ENCODE peak calls at places on chromosomes 13 and 19, in seven cellular contexts. I is ovary; M is endodermal cell; V is coronary artery; X is IMR-90; B is heart left ventricle; L is CD8-positive, alpha-beta T cell. T is an unnamed sample.

GRCh38 chr19:15025237-15025636 is 24.0 kb upstream of the CASP14 start:
- DNase-seq in I (no peak), M (peak), V (no peak), X (no peak), B (no peak), L (no peak), T (no peak)

GRCh38 chr19:48183356-48183755 is 12.9 kb downstream of the ZSWIM9 start:
- DNase-seq in I (no peak), M (no peak), V (no peak), X (no peak), B (peak), L (no peak), T (no peak)

GRCh38 chr13:30364876-30365275 is 57.4 kb upstream of the UBE2L5 start:
- DNase-seq in I (no peak), M (no peak), V (no peak), X (peak), B (no peak), L (no peak), T (no peak)

GRCh38 chr19:29217591-29217990 is 4.6 kb upstream of the UQCRFS1 start:
- DNase-seq in I (no peak), M (no peak), V (no peak), X (no peak), B (no peak), L (no peak), T (no peak)

GRCh38 chr19:33464733-33465115 is 56.9 kb downstream of the PEPD start:
- DNase-seq in I (no peak), M (no peak), V (no peak), X (no peak), B (no peak), L (no peak), T (no peak)

GRCh38 chr13:34411881-34412280 is 530.2 kb upstream of the NBEA start:
- DNase-seq in I (no peak), M (no peak), V (no peak), X (no peak), B (no peak), L (no peak), T (no peak)

GRCh38 chr13:102948006-102948405 is 102.2 kb downstream of the ERCC5 start:
- DNase-seq in I (no peak), M (no peak), V (no peak), X (no peak), B (no peak), L (no peak), T (no peak)

GRCh38 chr19:41928221-41928683 is at the start of gene ERFL:
- DNase-seq in I (no peak), M (peak), V (no peak), X (no peak), B (no peak), L (no peak), T (no peak)

GRCh38 chr13:35723820-35724219 is 247.3 kb upstream of the MAB21L1 start:
- DNase-seq in I (peak), M (peak), V (no peak), X (peak), B (no peak), L (no peak), T (no peak)

GRCh38 chr19:3653865-3654513 is 27.4 kb upstream of the CACTIN start:
- DNase-seq in I (no peak), M (peak), V (no peak), X (no peak), B (no peak), L (peak), T (no peak)

GRCh38 chr13:101291216-101291615 is 125.1 kb downstream of the NALCN start:
- DNase-seq in I (no peak), M (no peak), V (no peak), X (peak), B (no peak), L (no peak), T (no peak)

GRCh38 chr13:50124536-50125305 is 109.5 kb downstream of the KCNRG start:
- DNase-seq in I (peak), M (peak), V (peak), X (peak), B (peak), L (peak), T (peak)

GRCh38 chr13:99063952-99064351 is 86.1 kb upstream of the DOCK9 start:
- DNase-seq in I (no peak), M (no peak), V (no peak), X (peak), B (no peak), L (no peak), T (no peak)

GRCh38 chr19:52138614-52139290 is 986 bp downstream of the ZNF616 start:
- DNase-seq in I (no peak), M (peak), V (no peak), X (peak), B (no peak), L (no peak), T (no peak)

GRCh38 chr19:47058621-47059020 is 10.2 kb upstream of the TMEM160 start:
- DNase-seq in I (no peak), M (peak), V (no peak), X (no peak), B (no peak), L (no peak), T (no peak)

GRCh38 chr19:17873661-17874422 is 2.1 kb downstream of the SLC5A5 start:
- DNase-seq in I (no peak), M (peak), V (no peak), X (no peak), B (no peak), L (peak), T (peak)

GRCh38 chr19:40936755-40937154 is 54.3 kb upstream of the CYP2B6 start:
- DNase-seq in I (no peak), M (no peak), V (no peak), X (no peak), B (no peak), L (no peak), T (no peak)

GRCh38 chr19:56333506-56333905 is 18.9 kb upstream of the ZSCAN5A start:
- DNase-seq in I (no peak), M (peak), V (no peak), X (peak), B (no peak), L (peak), T (peak)

GRCh38 chr13:32647926-32648325 is 61.7 kb downstream of the PDS5B start:
- DNase-seq in I (no peak), M (peak), V (no peak), X (no peak), B (no peak), L (no peak), T (no peak)

GRCh38 chr13:84867246-84867645 is 932.0 kb downstream of the SLITRK6 start:
- DNase-seq in I (no peak), M (no peak), V (no peak), X (no peak), B (no peak), L (no peak), T (no peak)

GRCh38 chr19:32022044-32022945 is 323.1 kb upstream of the ZNF507 start:
- DNase-seq in I (no peak), M (no peak), V (no peak), X (no peak), B (no peak), L (no peak), T (no peak)

GRCh38 chr13:112818040-112818697 is 128.3 kb downstream of the ATP11A start:
- DNase-seq in I (no peak), M (no peak), V (no peak), X (no peak), B (no peak), L (no peak), T (no peak)

GRCh38 chr19:54014920-54015560 is 23.6 kb downstream of the CACNG6 start:
- DNase-seq in I (no peak), M (no peak), V (no peak), X (no peak), B (no peak), L (no peak), T (no peak)

GRCh38 chr19:29478578-29479565 is 46.9 kb upstream of the VSTM2B start:
- DNase-seq in I (no peak), M (peak), V (no peak), X (no peak), B (no peak), L (no peak), T (no peak)

GRCh38 chr13:35814573-35814972 is 316.6 kb downstream of the DCLK1 start:
- DNase-seq in I (no peak), M (no peak), V (no peak), X (no peak), B (no peak), L (no peak), T (no peak)

GRCh38 chr13:24032674-24033073 is 127.8 kb upstream of the SPATA13 start:
- DNase-seq in I (no peak), M (no peak), V (no peak), X (peak), B (no peak), L (no peak), T (no peak)

GRCh38 chr19:34667349-34668076 is 9.4 kb downstream of the SCGB2B2 start:
- DNase-seq in I (no peak), M (no peak), V (no peak), X (peak), B (no peak), L (no peak), T (no peak)

GRCh38 chr19:45492627-45493470 is 4.0 kb downstream of the RTN2 start:
- DNase-seq in I (no peak), M (peak), V (no peak), X (peak), B (peak), L (no peak), T (no peak)

GRCh38 chr19:47186337-47187022 is 44.5 kb downstream of the BBC3 start:
- DNase-seq in I (no peak), M (no peak), V (no peak), X (no peak), B (no peak), L (peak), T (peak)

GRCh38 chr19:55643003-55643732 is at the start of gene ZNF581:
- DNase-seq in I (peak), M (peak), V (peak), X (peak), B (peak), L (peak), T (peak)

GRCh38 chr19:3160219-3160618 is 18.4 kb upstream of the S1PR4 start:
- DNase-seq in I (no peak), M (no peak), V (no peak), X (no peak), B (no peak), L (no peak), T (no peak)

GRCh38 chr19:35555301-35556005 is 8.0 kb downstream of the ATP4A start:
- DNase-seq in I (no peak), M (peak), V (no peak), X (peak), B (no peak), L (no peak), T (no peak)

GRCh38 chr13:76331948-76332712 is 554.1 kb downstream of the KCTD12 start:
- DNase-seq in I (no peak), M (no peak), V (no peak), X (peak), B (no peak), L (no peak), T (no peak)

GRCh38 chr13:84208251-84208650 is 326.0 kb upstream of the SLITRK1 start:
- DNase-seq in I (no peak), M (no peak), V (no peak), X (no peak), B (no peak), L (no peak), T (no peak)

GRCh38 chr19:39110263-39110967 is 15.2 kb upstream of the PAK4 start:
- DNase-seq in I (no peak), M (peak), V (no peak), X (no peak), B (no peak), L (peak), T (peak)

GRCh38 chr19:11324079-11324661 is 15.3 kb downstream of the RAB3D start:
- DNase-seq in I (peak), M (no peak), V (peak), X (peak), B (peak), L (peak), T (no peak)

GRCh38 chr13:95644611-95645052 is at the start of gene DZIP1:
- DNase-seq in I (peak), M (peak), V (peak), X (peak), B (peak), L (no peak), T (no peak)

GRCh38 chr13:112056739-112057433 is 10.1 kb upstream of the SOX1 start:
- DNase-seq in I (no peak), M (peak), V (peak), X (no peak), B (no peak), L (no peak), T (no peak)

GRCh38 chr13:93689333-93689732 is 462.7 kb downstream of the GPC6 start:
- DNase-seq in I (no peak), M (no peak), V (no peak), X (peak), B (no peak), L (no peak), T (no peak)

GRCh38 chr19:10141479-10141878 is 21.8 kb upstream of the EIF3G start:
- DNase-seq in I (no peak), M (no peak), V (no peak), X (no peak), B (no peak), L (no peak), T (no peak)

GRCh38 chr19:10142701-10143375 is 23.1 kb upstream of the EIF3G start:
- DNase-seq in I (no peak), M (no peak), V (no peak), X (no peak), B (no peak), L (peak), T (peak)

GRCh38 chr19:10143700-10144099 is 24.0 kb upstream of the EIF3G start:
- DNase-seq in I (no peak), M (no peak), V (no peak), X (no peak), B (no peak), L (no peak), T (no peak)

GRCh38 chr19:10139952-10140351 is 20.3 kb upstream of the EIF3G start:
- DNase-seq in I (no peak), M (no peak), V (no peak), X (no peak), B (no peak), L (no peak), T (no peak)

GRCh38 chr19:10141973-10142372 is 22.3 kb upstream of the EIF3G start:
- DNase-seq in I (no peak), M (no peak), V (no peak), X (no peak), B (no peak), L (no peak), T (no peak)
- H3K4me3 ChIP-seq in I (no peak), M (no peak), V (no peak), X (no peak), B (no peak), L (peak), T (peak)

GRCh38 chr19:5193192-5193591 is 147.4 kb downstream of the PTPRS start:
- DNase-seq in I (no peak), M (peak), V (no peak), X (no peak), B (no peak), L (no peak), T (no peak)
- H3K4me3 ChIP-seq in I (no peak), M (no peak), V (no peak), X (no peak), B (no peak), L (no peak), T (no peak)

GRCh38 chr19:5035105-5035761 is 66.3 kb downstream of the KDM4B start:
- DNase-seq in I (peak), M (no peak), V (no peak), X (no peak), B (no peak), L (no peak), T (no peak)

GRCh38 chr19:5038631-5039271 is 69.8 kb downstream of the KDM4B start:
- DNase-seq in I (no peak), M (peak), V (no peak), X (peak), B (no peak), L (no peak), T (no peak)

GRCh38 chr19:5035817-5036732 is 67.2 kb downstream of the KDM4B start:
- DNase-seq in I (no peak), M (no peak), V (no peak), X (no peak), B (no peak), L (no peak), T (no peak)

GRCh38 chr19:5037936-5038335 is 69.0 kb downstream of the KDM4B start:
- DNase-seq in I (no peak), M (no peak), V (no peak), X (no peak), B (no peak), L (no peak), T (no peak)

DNA sequence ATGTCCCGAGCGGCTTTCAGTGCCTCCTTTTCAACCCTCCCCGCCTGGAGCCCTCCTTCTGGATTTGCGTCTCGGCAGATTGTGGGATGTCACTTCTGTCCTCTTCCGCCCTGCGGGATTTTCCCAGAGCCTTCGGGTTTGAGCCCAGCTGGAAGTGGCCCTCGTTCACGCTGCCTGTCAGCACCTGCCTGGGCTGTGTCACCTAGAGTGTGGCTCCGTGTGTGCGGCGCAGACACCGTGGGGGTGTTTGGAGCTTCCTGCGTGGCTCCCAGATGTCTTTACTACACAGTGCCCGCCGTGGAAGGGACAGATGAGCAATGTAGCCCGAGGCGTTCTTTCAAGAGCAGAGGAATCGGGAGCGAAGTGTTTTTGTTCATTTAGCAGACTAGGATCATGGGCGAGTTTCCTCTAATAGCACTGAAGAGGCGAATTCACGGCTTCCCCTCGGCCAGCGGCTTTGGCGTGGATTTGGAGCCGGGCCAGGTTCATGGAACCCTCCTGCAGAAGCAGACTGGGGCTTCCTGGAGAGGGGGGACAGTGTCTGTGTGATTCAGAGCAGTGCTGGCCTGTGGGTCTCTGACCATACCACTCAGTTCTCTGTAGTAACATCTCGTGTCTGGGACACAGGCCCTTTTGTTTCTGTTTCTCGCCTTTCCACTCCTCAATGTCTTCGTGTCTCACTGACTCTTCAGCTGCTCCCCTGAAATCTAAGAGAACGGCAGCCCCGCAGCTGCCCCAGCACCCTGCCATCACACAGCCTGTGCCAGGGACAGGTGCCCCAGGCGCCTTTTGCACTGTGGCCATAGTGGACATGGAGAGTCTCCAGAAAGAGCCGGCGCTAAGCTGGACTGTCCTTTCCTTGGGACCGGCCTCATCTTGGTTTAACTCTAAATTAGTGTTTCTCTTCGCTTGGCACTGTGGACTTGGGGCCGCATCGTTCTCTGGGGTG is 68.1 kb downstream of the KDM4B start:
- DNase-seq in I (no peak), M (no peak), V (no peak), X (peak), B (no peak), L (no peak), T (no peak)
- H3K4me3 ChIP-seq in I (no peak), M (no peak), V (peak), X (no peak), B (no peak), L (no peak), T (no peak)

GRCh38 chr13:40193290-40194203 is 472.9 kb downstream of the FOXO1 start:
- DNase-seq in I (no peak), M (no peak), V (no peak), X (no peak), B (no peak), L (no peak), T (no peak)
- H3K4me3 ChIP-seq in I (no peak), M (no peak), V (peak), X (no peak), B (no peak), L (no peak), T (no peak)

GRCh38 chr19:6744381-6745288 is 5.2 kb downstream of the TRIP10 start:
- DNase-seq in I (peak), M (no peak), V (peak), X (peak), B (peak), L (no peak), T (no peak)
- H3K4me3 ChIP-seq in I (peak), M (peak), V (peak), X (no peak), B (no peak), L (no peak), T (no peak)

DNA sequence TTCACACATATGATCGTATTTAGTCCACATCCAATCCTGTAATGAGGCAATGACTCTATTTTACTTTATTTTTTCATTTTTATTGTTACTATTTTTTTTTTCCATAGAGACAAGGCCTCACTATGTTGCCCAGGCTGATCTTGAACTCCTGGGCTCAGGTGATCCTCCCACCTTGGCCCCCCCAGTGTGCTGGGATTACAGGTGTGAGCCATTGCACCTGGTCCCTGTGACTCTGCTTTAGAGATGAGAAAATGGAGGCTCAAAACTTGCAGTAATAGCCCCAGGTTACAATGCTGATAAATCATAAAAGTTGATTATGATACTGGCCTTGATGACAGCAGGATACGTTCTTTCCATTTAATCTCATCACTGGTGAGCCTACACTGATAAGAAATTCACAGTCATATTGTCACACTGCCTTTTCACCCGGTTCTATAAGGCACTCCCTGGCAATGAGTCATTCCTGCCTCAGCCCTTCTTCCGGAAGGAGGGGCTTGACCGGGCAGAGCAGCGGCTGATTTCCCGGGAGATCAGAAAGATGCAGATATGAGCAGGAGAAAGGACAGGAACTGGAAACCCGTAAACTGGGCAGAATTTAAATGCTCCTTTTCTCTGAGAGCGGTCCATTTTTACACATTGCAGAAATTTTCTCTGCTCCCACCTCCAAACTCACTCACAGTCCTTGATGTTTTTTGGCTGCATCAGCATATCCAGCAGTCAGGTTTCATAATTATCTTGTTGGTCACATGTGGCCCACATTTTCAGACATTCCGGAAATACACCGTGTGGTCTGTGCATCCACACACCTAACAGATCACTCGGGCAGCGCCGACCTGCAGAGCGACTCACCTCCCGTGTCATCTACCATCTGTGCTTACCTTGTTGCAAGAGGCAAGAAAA is 616.4 kb downstream of the EFNB2 start:
- DNase-seq in I (no peak), M (peak), V (no peak), X (peak), B (no peak), L (no peak), T (no peak)
- H3K4me3 ChIP-seq in I (no peak), M (no peak), V (no peak), X (no peak), B (no peak), L (no peak), T (no peak)

DNA sequence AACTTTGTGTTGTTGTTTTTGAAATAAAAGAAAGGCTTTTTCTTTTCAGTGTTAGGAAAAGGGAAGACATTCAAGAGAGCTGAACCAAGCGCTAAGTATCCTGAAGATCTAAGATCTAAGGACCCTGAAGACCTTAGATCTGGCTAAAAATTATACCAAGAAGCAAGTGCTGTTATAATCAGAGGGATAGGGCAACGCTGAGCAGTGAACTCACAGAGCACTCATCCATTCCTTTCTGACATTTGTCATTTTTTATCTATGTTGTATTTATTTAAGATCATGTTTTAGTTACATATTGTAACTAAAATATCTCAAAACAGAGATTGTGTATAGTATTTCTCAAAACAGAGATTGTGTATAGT is 60.5 kb upstream of the FAM216B start:
- DNase-seq in I (no peak), M (no peak), V (no peak), X (no peak), B (no peak), L (no peak), T (no peak)
- H3K4me3 ChIP-seq in I (no peak), M (no peak), V (no peak), X (peak), B (no peak), L (no peak), T (no peak)